ENCODE peak calls at places on chromosome 1, in seven cellular contexts. J, P, V, A, W, C and K are unnamed samples.

GRCh38 chr1:2438038-2438437 is 25.7 kb upstream of the PEX10 start:
- DNase-seq in J (no peak), P (no peak), V (no peak), A (no peak), W (no peak), C (no peak), K (no peak)

GRCh38 chr1:162019006-162019405 is 4.7 kb downstream of the OLFML2B start:
- DNase-seq in J (peak), P (no peak), V (no peak), A (no peak), W (no peak), C (no peak), K (no peak)

GRCh38 chr1:29425656-29426055 is 189.3 kb downstream of the PTPRU start:
- DNase-seq in J (no peak), P (no peak), V (no peak), A (no peak), W (peak), C (no peak), K (no peak)

GRCh38 chr1:113793878-113794834 is 18.1 kb downstream of the RSBN1 start:
- DNase-seq in J (no peak), P (no peak), V (no peak), A (no peak), W (no peak), C (no peak), K (no peak)

GRCh38 chr1:224540535-224540934 is 75.6 kb upstream of the CNIH3 start:
- DNase-seq in J (no peak), P (no peak), V (no peak), A (no peak), W (no peak), C (no peak), K (no peak)

GRCh38 chr1:43968348-43968948 is 1.4 kb upstream of the DPH2 start:
- DNase-seq in J (peak), P (no peak), V (no peak), A (no peak), W (peak), C (no peak), K (no peak)

GRCh38 chr1:25006770-25007169 is 76.7 kb upstream of the RUNX3 start:
- DNase-seq in J (peak), P (no peak), V (peak), A (no peak), W (no peak), C (no peak), K (no peak)

GRCh38 chr1:115893545-115893944 is 52.6 kb upstream of the NHLH2 start:
- DNase-seq in J (no peak), P (no peak), V (no peak), A (no peak), W (no peak), C (no peak), K (no peak)

GRCh38 chr1:238982736-238983135 is 403.6 kb upstream of the CHRM3 start:
- DNase-seq in J (no peak), P (no peak), V (no peak), A (no peak), W (no peak), C (no peak), K (no peak)

GRCh38 chr1:34436836-34437235 is 260.1 kb downstream of the C1orf94 start:
- DNase-seq in J (no peak), P (no peak), V (no peak), A (no peak), W (no peak), C (no peak), K (no peak)

GRCh38 chr1:228334954-228335353 is 71.7 kb downstream of the TRIM11 start:
- DNase-seq in J (no peak), P (no peak), V (no peak), A (no peak), W (no peak), C (peak), K (peak)

GRCh38 chr1:55040083-55040952 is 970 bp downstream of the PCSK9 start:
- DNase-seq in J (no peak), P (no peak), V (no peak), A (no peak), W (no peak), C (no peak), K (no peak)

GRCh38 chr1:119147626-119148180 is 7.2 kb upstream of the WARS2 start:
- DNase-seq in J (peak), P (no peak), V (no peak), A (no peak), W (no peak), C (no peak), K (no peak)

GRCh38 chr1:178686407-178686806 is 38.6 kb upstream of the RALGPS2 start:
- DNase-seq in J (no peak), P (no peak), V (no peak), A (no peak), W (no peak), C (no peak), K (no peak)

GRCh38 chr1:62175568-62176179 is 19.0 kb upstream of the L1TD1 start:
- DNase-seq in J (peak), P (no peak), V (no peak), A (no peak), W (peak), C (no peak), K (peak)

GRCh38 chr1:20212099-20212684 is 25.9 kb upstream of the PLA2G2C start:
- DNase-seq in J (no peak), P (no peak), V (no peak), A (no peak), W (no peak), C (no peak), K (no peak)

GRCh38 chr1:1554926-1555915 is 14.8 kb upstream of the TMEM240 start:
- DNase-seq in J (peak), P (no peak), V (no peak), A (no peak), W (peak), C (no peak), K (no peak)

GRCh38 chr1:189141056-189141455 is 1336.6 kb downstream of the BRINP3 start:
- DNase-seq in J (no peak), P (no peak), V (no peak), A (no peak), W (no peak), C (no peak), K (no peak)

GRCh38 chr1:184329962-184330868 is 56.6 kb upstream of the C1orf21 start:
- DNase-seq in J (peak), P (no peak), V (no peak), A (no peak), W (no peak), C (no peak), K (no peak)

GRCh38 chr1:9332513-9333143 is 39.9 kb downstream of the SPSB1 start:
- DNase-seq in J (no peak), P (no peak), V (no peak), A (no peak), W (no peak), C (peak), K (no peak)

GRCh38 chr1:182262425-182262824 is 129.2 kb downstream of the GLUL start:
- DNase-seq in J (no peak), P (no peak), V (no peak), A (no peak), W (peak), C (no peak), K (no peak)

GRCh38 chr1:182259229-182259872 is 132.2 kb downstream of the GLUL start:
- DNase-seq in J (peak), P (peak), V (no peak), A (no peak), W (peak), C (peak), K (peak)

GRCh38 chr1:182261655-182262054 is 129.9 kb downstream of the GLUL start:
- DNase-seq in J (no peak), P (no peak), V (no peak), A (no peak), W (no peak), C (no peak), K (no peak)

GRCh38 chr1:182259963-182260362 is 131.6 kb downstream of the GLUL start:
- DNase-seq in J (no peak), P (no peak), V (no peak), A (no peak), W (no peak), C (no peak), K (no peak)

GRCh38 chr1:182260516-182260915 is 131.1 kb downstream of the GLUL start:
- DNase-seq in J (no peak), P (no peak), V (no peak), A (no peak), W (peak), C (no peak), K (no peak)
- TF ChIP-seq CTCF in J (no peak), P (no peak), V (no peak), A (no peak), W (no peak), C (no peak), K (no peak)

GRCh38 chr1:53084589-53084971 is 22.6 kb downstream of the PODN start:
- DNase-seq in J (no peak), P (no peak), V (no peak), A (no peak), W (no peak), C (peak), K (no peak)

GRCh38 chr1:53088616-53089300 is 26.7 kb downstream of the PODN start:
- DNase-seq in J (no peak), P (no peak), V (no peak), A (no peak), W (no peak), C (no peak), K (no peak)

GRCh38 chr1:53087332-53088285 is 25.6 kb downstream of the PODN start:
- DNase-seq in J (no peak), P (no peak), V (no peak), A (no peak), W (no peak), C (no peak), K (no peak)

GRCh38 chr1:53085405-53085804 is 23.4 kb downstream of the PODN start:
- DNase-seq in J (no peak), P (no peak), V (no peak), A (no peak), W (no peak), C (no peak), K (no peak)

DNA sequence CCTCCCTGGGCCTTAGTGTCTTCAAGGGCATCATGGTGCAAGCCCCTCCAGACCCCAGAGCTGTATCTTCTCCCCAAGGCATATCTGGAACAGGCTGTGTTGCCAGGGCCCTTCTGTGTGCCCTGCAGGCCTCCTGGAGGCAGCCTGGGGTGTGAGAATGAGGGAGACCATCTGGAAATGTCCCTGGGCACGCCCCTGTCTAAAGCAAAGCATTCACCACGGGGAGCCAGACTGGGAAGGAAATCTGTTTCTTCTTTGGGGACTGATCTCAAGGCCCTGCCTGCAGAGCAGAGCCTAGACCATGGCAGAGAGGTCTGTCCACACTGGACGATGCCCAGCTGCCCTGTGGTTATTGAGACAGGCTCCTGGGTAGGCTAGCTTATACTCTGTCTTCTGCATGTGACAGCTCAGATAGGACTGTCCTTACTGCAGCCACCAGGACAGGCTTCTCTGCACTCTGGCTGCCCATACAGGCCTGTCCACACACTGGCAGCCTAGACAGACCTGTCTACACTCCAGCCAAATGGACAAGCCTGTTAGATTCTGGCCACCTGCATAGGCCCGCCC is 24.6 kb downstream of the PODN start:
- DNase-seq in J (no peak), P (no peak), V (no peak), A (no peak), W (no peak), C (no peak), K (no peak)
- TF ChIP-seq CTCF in J (no peak), P (no peak), V (no peak), A (no peak), W (no peak), C (no peak), K (no peak)

GRCh38 chr1:16006010-16006409 is 2.0 kb downstream of the SRARP start:
- DNase-seq in J (no peak), P (no peak), V (no peak), A (no peak), W (no peak), C (no peak), K (no peak)

GRCh38 chr1:16007671-16008341 is 3.8 kb downstream of the SRARP start:
- DNase-seq in J (no peak), P (no peak), V (no peak), A (no peak), W (no peak), C (no peak), K (no peak)

GRCh38 chr1:16005597-16005996 is 1.6 kb downstream of the SRARP start:
- DNase-seq in J (no peak), P (no peak), V (no peak), A (no peak), W (no peak), C (no peak), K (no peak)

GRCh38 chr1:16009030-16009460 is 5.0 kb downstream of the SRARP start:
- DNase-seq in J (peak), P (peak), V (peak), A (peak), W (peak), C (peak), K (peak)

DNA sequence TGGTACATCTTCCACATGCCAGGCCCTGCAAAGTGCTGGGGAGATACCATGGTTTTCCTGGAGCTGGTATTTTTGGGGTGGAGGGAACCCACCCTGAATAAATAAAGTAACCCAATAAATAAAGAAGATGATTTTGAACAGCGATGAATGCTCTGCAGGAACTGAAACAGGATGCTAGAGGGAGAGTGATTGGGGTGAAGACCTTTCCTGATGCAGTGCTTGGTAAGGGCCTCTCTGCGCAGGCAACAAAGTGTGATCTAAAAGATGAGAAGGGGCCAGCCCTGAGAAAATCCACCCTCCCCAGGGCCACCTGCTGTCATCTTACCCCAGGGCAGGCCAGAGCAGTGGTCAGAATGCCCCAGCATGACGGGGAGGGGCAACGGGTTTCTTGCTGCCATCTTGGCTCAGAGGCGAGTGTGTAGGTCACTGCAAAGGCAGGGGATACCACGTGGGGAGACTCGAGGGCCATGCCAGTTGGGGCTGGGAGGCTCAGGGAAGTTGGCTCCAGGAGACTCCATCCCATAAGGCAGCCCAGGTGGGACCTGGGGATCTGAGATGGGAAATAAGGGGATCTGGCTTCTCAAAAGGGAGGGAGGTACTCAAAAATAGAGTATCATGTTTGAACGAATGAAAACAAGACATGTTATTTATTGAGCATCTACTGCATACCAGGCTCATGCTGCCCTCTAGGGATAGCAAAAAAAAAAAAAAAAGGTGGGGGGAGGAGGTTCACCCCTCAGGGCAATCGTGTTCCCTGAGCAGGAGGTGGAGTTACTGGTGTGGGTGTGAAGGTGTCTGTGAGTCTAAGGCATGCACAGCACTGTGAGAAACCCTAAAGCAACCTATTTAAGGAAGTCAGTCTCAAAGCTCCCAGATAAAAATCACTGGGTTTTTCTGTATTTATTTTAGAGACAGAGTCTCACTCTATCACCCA is 2.8 kb downstream of the SRARP start:
- DNase-seq in J (peak), P (no peak), V (no peak), A (no peak), W (peak), C (no peak), K (no peak)
- TF ChIP-seq CTCF in J (peak), P (no peak), V (no peak), A (no peak), W (peak), C (no peak), K (no peak)

DNA sequence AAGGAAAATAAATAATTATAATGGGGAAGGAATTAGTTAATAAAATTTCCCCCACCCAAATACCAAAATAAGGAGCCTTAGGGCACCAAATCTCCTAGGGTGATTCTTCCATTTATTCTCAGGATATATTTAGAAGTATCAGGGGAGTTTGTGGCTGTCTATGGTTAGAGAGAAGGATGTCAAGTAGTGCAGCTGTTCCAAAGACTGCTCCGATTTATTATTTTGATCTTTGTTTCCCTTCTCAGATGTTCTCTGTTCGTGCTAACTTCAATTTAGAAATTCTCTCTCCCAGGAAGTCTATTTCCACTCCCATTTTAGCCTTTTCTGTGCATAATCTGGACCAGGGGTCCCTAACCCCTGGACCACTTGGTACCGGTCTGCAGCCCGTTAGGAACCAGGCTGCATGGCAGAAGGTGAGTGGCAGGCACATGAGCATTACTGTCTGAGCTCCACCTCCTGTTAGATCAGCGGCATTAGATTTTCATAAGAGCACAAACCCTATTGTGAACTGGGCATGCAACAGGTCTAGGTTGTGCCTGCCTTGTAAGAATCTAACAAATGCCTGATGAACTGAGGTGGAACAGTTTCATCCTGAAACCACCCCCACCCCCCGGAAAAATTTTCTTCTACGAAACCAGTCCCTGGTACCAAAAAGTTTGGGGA is 9.3 kb upstream of the MAST2 start:
- DNase-seq in J (no peak), P (no peak), V (no peak), A (no peak), W (no peak), C (no peak), K (no peak)
- TF ChIP-seq CTCF in J (no peak), P (no peak), V (no peak), A (no peak), W (no peak), C (no peak), K (no peak)